ENCODE peak calls at places on chromosomes 2 and 18, in four cellular contexts. G is esophagus squamous epithelium, V is tibial artery, F is H7. K is an unnamed sample.

GRCh38 chr2:230557056-230557455 is 141.1 kb downstream of the SP100 start:
- DNase-seq in G (no peak), V (no peak), F (no peak), K (no peak)

GRCh38 chr18:63878343-63878742 is 9.2 kb upstream of the SERPINB2 start:
- DNase-seq in G (no peak), V (no peak), F (no peak), K (peak; percentile 80)

GRCh38 chr18:63161032-63161727 is 158.4 kb downstream of the BCL2 start:
- DNase-seq in G (no peak), V (no peak), F (no peak), K (no peak)

GRCh38 chr2:236552586-236552985 is 17.0 kb upstream of the ACKR3 start:
- DNase-seq in G (no peak), V (no peak), F (no peak), K (no peak)

GRCh38 chr2:119108186-119108585 is 50.4 kb downstream of the C1QL2 start:
- DNase-seq in G (no peak), V (no peak), F (no peak), K (no peak)

GRCh38 chr18:39448942-39449341 is 1883.3 kb upstream of the CELF4 start:
- DNase-seq in G (no peak), V (no peak), F (no peak), K (no peak)

GRCh38 chr18:75784413-75784812 is 356.9 kb upstream of the SMIM21 start:
- DNase-seq in G (no peak), V (no peak), F (no peak), K (no peak)

GRCh38 chr18:61606068-61606660 is 272.9 kb downstream of the CDH20 start:
- DNase-seq in G (no peak), V (peak; percentile 38), F (peak; percentile 23), K (peak; percentile 68)

GRCh38 chr18:9434240-9434701 is 41.0 kb upstream of the RALBP1 start:
- DNase-seq in G (no peak), V (no peak), F (peak; percentile 78), K (no peak)

GRCh38 chr2:202178342-202178958 is 59.9 kb downstream of the SUMO1 start:
- DNase-seq in G (no peak), V (peak; percentile 64), F (peak; percentile 66), K (peak; percentile 69)

GRCh38 chr2:1088192-1088860 is 137.7 kb downstream of the SNTG2 start:
- DNase-seq in G (no peak), V (no peak), F (peak; percentile 8), K (peak; percentile 32)

GRCh38 chr2:138744709-138745108 is 35.5 kb downstream of the NXPH2 start:
- DNase-seq in G (no peak), V (no peak), F (no peak), K (no peak)

GRCh38 chr2:150528861-150529801 is 41.7 kb upstream of the RND3 start:
- DNase-seq in G (no peak), V (no peak), F (peak; percentile 21), K (peak; percentile 94)

GRCh38 chr2:39996653-39997080 is 217.6 kb upstream of the THUMPD2 start:
- DNase-seq in G (no peak), V (no peak), F (no peak), K (peak; percentile 80)

GRCh38 chr2:235139956-235140800 is 188.4 kb downstream of the SH3BP4 start:
- DNase-seq in G (no peak), V (no peak), F (no peak), K (no peak)

GRCh38 chr18:23812566-23813440 is 123.5 kb downstream of the LAMA3 start:
- DNase-seq in G (no peak), V (no peak), F (no peak), K (peak; percentile 17)

GRCh38 chr2:167331636-167332232 is 443.5 kb downstream of the XIRP2 start:
- DNase-seq in G (no peak), V (no peak), F (peak; percentile 23), K (no peak)

GRCh38 chr2:182436252-182436651 is 9.4 kb upstream of the PDE1A start:
- DNase-seq in G (no peak), V (no peak), F (no peak), K (no peak)

GRCh38 chr2:219252084-219252483 is 959 bp upstream of the TUBA4B start:
- DNase-seq in G (no peak), V (no peak), F (no peak), K (no peak)

GRCh38 chr2:217290467-217290866 is 430.6 kb upstream of the TNP1 start:
- DNase-seq in G (no peak), V (no peak), F (no peak), K (no peak)

GRCh38 chr2:143175435-143175834 is 46.2 kb downstream of the ARHGAP15 start:
- DNase-seq in G (no peak), V (no peak), F (no peak), K (no peak)

GRCh38 chr2:98333922-98334321 is 12.3 kb upstream of the CNGA3 start:
- DNase-seq in G (no peak), V (no peak), F (no peak), K (no peak)

GRCh38 chr2:223602972-223603371 is 811 bp upstream of the SCG2 start:
- DNase-seq in G (no peak), V (no peak), F (no peak), K (no peak)

GRCh38 chr2:143936758-143937562 is 583.0 kb downstream of the ZEB2 start:
- DNase-seq in G (no peak), V (peak; percentile 27), F (peak; percentile 82), K (peak; percentile 36)

GRCh38 chr2:50509852-50510251 is 522.1 kb downstream of the NRXN1 start:
- DNase-seq in G (no peak), V (no peak), F (no peak), K (no peak)

GRCh38 chr2:136932700-136933099 is 167.4 kb downstream of the THSD7B start:
- DNase-seq in G (no peak), V (no peak), F (peak; percentile 46), K (peak; percentile 29)

GRCh38 chr2:25228848-25229674 is 60.7 kb upstream of the POMC start:
- DNase-seq in G (no peak), V (peak; percentile 62), F (peak; percentile 96), K (peak; percentile 68)

GRCh38 chr18:887716-888115 is 17.0 kb upstream of the ADCYAP1 start:
- DNase-seq in G (no peak), V (no peak), F (no peak), K (no peak)

GRCh38 chr2:237896507-237896892 is 37.1 kb downstream of the RAMP1 start:
- DNase-seq in G (no peak), V (no peak), F (no peak), K (no peak)

GRCh38 chr2:193824474-193824873 is 1629.7 kb upstream of the TMEFF2 start:
- DNase-seq in G (no peak), V (no peak), F (no peak), K (no peak)

GRCh38 chr18:41504316-41504715 is 450.7 kb upstream of the PIK3C3 start:
- DNase-seq in G (no peak), V (no peak), F (no peak), K (no peak)

GRCh38 chr2:166632616-166633015 is 138.6 kb upstream of the SCN7A start:
- DNase-seq in G (no peak), V (no peak), F (no peak), K (peak; percentile 33)

GRCh38 chr2:202771741-202772470 is 99.7 kb downstream of the ICA1L start:
- DNase-seq in G (no peak), V (no peak), F (no peak), K (peak; percentile 11)

DNA sequence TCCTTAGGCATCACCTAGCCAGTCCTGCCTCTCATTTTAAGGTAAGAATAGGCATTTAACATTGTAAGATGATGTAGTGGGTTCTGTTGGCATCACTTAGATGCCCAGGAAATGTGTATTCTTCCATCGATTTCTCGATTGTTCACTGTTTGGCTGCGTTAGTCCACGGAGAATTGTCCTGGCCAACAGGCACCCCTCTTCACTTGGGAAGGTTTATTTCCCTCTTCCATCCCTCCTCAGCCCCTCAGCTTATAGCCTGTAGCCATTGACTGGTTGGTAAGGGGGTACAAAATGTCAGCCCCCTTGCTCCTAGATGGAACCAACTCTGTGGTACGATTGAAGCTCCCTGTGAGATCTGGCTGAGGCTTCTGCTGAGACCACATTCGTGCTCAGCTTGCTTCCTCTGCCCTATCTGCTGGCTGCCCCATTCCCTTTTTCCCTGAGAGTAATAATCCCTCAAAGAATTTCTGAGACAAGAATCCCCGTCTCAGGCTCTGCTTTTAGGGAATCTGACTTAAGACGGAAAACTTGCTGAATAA is 43.4 kb downstream of the PLEKHA3 start:
- DNase-seq in G (no peak), V (no peak), F (peak; percentile 4), K (no peak)
- H3K4me3 ChIP-seq in G (peak overlapping the region; percentile 72), V (peak overlapping the region; percentile 64), F (peak overlapping the region; percentile 78), K (peak overlapping the region; percentile 88)

GRCh38 chr18:11750581-11751304 is 61.7 kb downstream of the GNAL start:
- DNase-seq in G (no peak), V (no peak), F (peak; percentile 61), K (no peak)

GRCh38 chr18:11749305-11749704 is 60.2 kb downstream of the GNAL start:
- DNase-seq in G (no peak), V (no peak), F (no peak), K (no peak)

GRCh38 chr18:11750171-11750570 is 61.1 kb downstream of the GNAL start:
- DNase-seq in G (no peak), V (no peak), F (no peak), K (no peak)

GRCh38 chr18:11751305-11752115 is 62.4 kb downstream of the GNAL start:
- DNase-seq in G (no peak), V (no peak), F (peak; percentile 90), K (no peak)

GRCh38 chr18:11752116-11752911 is 63.2 kb downstream of the GNAL start:
- DNase-seq in G (no peak), V (no peak), F (peak; percentile 84), K (peak; percentile 4)
- H3K4me3 ChIP-seq in G (peak overlapping the region; percentile 32), V (peak overlapping the region; percentile 44), F (peak overlapping the region; percentile 65), K (no peak overlapping the region)

GRCh38 chr2:38598991-38599295 is 3.8 kb downstream of the HNRNPLL start:
- DNase-seq in G (no peak), V (no peak), F (peak; percentile 2), K (peak; percentile 12)

GRCh38 chr2:38599706-38600105 is 3.0 kb downstream of the HNRNPLL start:
- DNase-seq in G (no peak), V (no peak), F (no peak), K (peak; percentile 22)

GRCh38 chr2:38600242-38600891 is 2.4 kb downstream of the HNRNPLL start:
- DNase-seq in G (no peak), V (no peak), F (peak; percentile 24), K (peak; percentile 8)

GRCh38 chr2:38597115-38597514 is 5.6 kb downstream of the HNRNPLL start:
- DNase-seq in G (no peak), V (no peak), F (no peak), K (no peak)

DNA sequence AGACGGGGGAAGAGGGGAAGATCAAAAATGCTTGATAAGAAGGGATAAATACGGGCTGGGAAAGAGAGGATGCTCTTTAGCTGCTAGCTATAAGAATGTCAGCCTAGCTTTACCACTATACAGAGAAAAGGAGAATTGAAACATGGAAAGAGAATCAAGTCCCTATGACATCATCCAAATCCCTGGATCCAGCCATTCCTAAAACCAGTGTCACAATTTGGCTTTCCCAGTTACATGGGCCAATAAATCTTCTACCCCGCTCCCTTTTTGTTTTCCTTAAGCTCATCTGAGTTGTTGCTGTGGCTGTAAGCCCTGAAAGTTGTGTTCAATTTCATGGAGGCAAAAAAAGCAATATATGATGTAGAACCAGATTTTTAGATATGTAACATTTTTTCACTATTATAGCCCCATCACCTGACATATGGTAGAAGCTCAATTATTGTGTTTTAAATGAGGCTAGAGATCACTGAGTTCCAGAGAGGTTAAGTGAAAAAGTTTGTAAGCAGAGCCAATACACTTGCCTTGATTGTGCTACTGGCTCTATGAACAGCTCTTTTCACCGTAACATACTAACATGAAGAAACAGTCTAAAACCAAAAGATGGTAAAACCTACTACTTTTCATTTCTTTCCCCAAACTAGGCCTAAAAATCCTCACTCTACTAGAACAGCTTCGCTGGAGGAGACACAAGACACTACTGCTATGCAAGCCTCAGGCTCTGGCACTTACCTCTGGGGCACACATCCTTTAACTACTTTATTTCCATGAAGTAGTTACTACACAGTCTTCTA is 4.3 kb downstream of the HNRNPLL start:
- DNase-seq in G (no peak), V (no peak), F (peak; percentile 15), K (peak; percentile 24)
- H3K4me3 ChIP-seq in G (no peak overlapping the region), V (no peak overlapping the region), F (no peak overlapping the region), K (no peak overlapping the region)

GRCh38 chr2:24009680-24010476 is at the start of gene MFSD2B:
- DNase-seq in G (no peak), V (no peak), F (peak; percentile 80), K (peak; percentile 15)
- H3K4me3 ChIP-seq in G (peak within 1 kb of the TSS; percentile 37), V (peak within 1 kb of the TSS; percentile 40), F (peak within 1 kb of the TSS; percentile 51), K (peak within 1 kb of the TSS; percentile 54)